ENCODE peak calls at places on chromosomes 7 and 10, in seven cellular contexts. A, H, O, K, G, R and Q are unnamed samples.

GRCh38 chr10:113028393-113029054 is 78.5 kb downstream of the TCF7L2 start:
- DNase-seq in K (no peak), R (no peak), G (no peak), H (no peak), A (no peak), O (no peak), Q (no peak)

GRCh38 chr7:1690359-1690958 is 20.4 kb downstream of the ELFN1 start:
- DNase-seq in G (no peak), R (no peak), O (no peak), H (no peak), K (no peak), A (no peak), Q (no peak)

GRCh38 chr10:66836057-66836456 is 89.8 kb upstream of the LRRTM3 start:
- DNase-seq in A (peak), R (no peak), K (peak), H (peak), G (no peak), O (no peak), Q (no peak)

GRCh38 chr10:99779335-99779734 is 3.1 kb upstream of the ABCC2 start:
- DNase-seq in O (no peak), K (no peak), R (no peak), H (peak), A (peak), G (no peak), Q (no peak)

GRCh38 chr10:110864662-110865140 is 7.0 kb upstream of the PDCD4 start:
- DNase-seq in O (no peak), R (peak), H (peak), K (no peak), A (no peak), G (no peak), Q (no peak)

GRCh38 chr7:140314571-140315480 is 83.5 kb downstream of the SLC37A3 start:
- DNase-seq in H (no peak), K (no peak), O (no peak), G (no peak), A (no peak), R (no peak), Q (no peak)

GRCh38 chr7:114409750-114410149 is 4.9 kb upstream of the FOXP2 start:
- DNase-seq in G (no peak), O (no peak), H (peak), K (no peak), R (no peak), A (no peak), Q (no peak)

GRCh38 chr10:69972951-69973350 is 79.7 kb upstream of the MACROH2A2 start:
- DNase-seq in O (no peak), G (no peak), K (no peak), H (peak), R (no peak), A (no peak), Q (no peak)

GRCh38 chr7:1781369-1781768 is 111.3 kb downstream of the ELFN1 start:
- DNase-seq in G (no peak), O (no peak), R (no peak), K (no peak), H (no peak), A (no peak), Q (no peak)

GRCh38 chr7:139842414-139843210 is 13.5 kb downstream of the TBXAS1 start:
- DNase-seq in R (no peak), A (no peak), G (no peak), H (peak), K (no peak), O (no peak), Q (no peak)

GRCh38 chr10:63542835-63543575 is 21.8 kb downstream of the REEP3 start:
- DNase-seq in O (no peak), R (no peak), G (no peak), K (no peak), A (no peak), H (peak), Q (no peak)

GRCh38 chr7:4067874-4068273 is 614.2 kb upstream of the FOXK1 start:
- DNase-seq in H (no peak), G (no peak), K (no peak), A (no peak), R (no peak), O (no peak), Q (no peak)

GRCh38 chr10:125001313-125002043 is 59.6 kb downstream of the ZRANB1 start:
- DNase-seq in H (no peak), A (no peak), K (no peak), G (no peak), O (no peak), R (no peak), Q (no peak)

GRCh38 chr7:30652132-30652531 is 30.1 kb downstream of the CRHR2 start:
- DNase-seq in A (no peak), O (no peak), G (no peak), K (no peak), H (no peak), R (no peak), Q (no peak)

GRCh38 chr10:110305767-110306451 is 1.2 kb upstream of the SMNDC1 start:
- DNase-seq in G (peak), H (peak), K (peak), O (peak), A (peak), R (peak), Q (peak)

GRCh38 chr7:17044396-17044795 is 162.6 kb upstream of the AGR3 start:
- DNase-seq in A (peak), H (no peak), O (peak), R (no peak), K (no peak), G (no peak), Q (no peak)

GRCh38 chr10:132132391-132132841 is 54.3 kb upstream of the DPYSL4 start:
- DNase-seq in O (no peak), H (no peak), K (no peak), A (no peak), R (no peak), G (no peak), Q (no peak)

GRCh38 chr7:99096124-99096887 is 47.6 kb downstream of the SMURF1 start:
- DNase-seq in G (no peak), K (no peak), R (no peak), A (no peak), H (no peak), O (no peak), Q (no peak)

GRCh38 chr10:126110434-126110833 is 214.1 kb downstream of the FANK1 start:
- DNase-seq in R (no peak), K (no peak), O (no peak), G (no peak), H (peak), A (no peak), Q (no peak)

GRCh38 chr7:46811529-46811928 is 770.4 kb downstream of the TNS3 start:
- DNase-seq in H (peak), K (peak), G (peak), R (no peak), O (no peak), A (no peak), Q (no peak)

GRCh38 chr7:117273325-117274292 is 49.2 kb downstream of the WNT2 start:
- DNase-seq in O (peak), H (no peak), K (no peak), A (no peak), G (no peak), R (no peak), Q (no peak)